ENCODE peak calls at places on chromosomes 7 and 10, in nine cellular contexts. One of them, this sample, is unnamed.

GRCh38 chr7:35334511-35334910 is 80.6 kb upstream of the TBX20 start:
- DNase-seq in heart right ventricle: no peak
- DNase-seq in stomach: no peak
- DNase-seq in CD8-positive, alpha-beta memory T cell: no peak
- DNase-seq in fibroblast of the aortic adventitia: no peak
- DNase-seq in mucosa of descending colon: no peak
- DNase-seq in A549: no peak
- DNase-seq in HFF-Myc: no peak
- DNase-seq in astrocyte of the spinal cord: no peak
- DNase-seq in this sample: no peak

GRCh38 chr10:73647211-73647874 is 6.1 kb upstream of the MYOZ1 start:
- DNase-seq in CD8-positive, alpha-beta memory T cell: no peak
- DNase-seq in stomach: peak
- DNase-seq in fibroblast of the aortic adventitia: no peak
- DNase-seq in A549: no peak
- DNase-seq in astrocyte of the spinal cord: peak
- DNase-seq in mucosa of descending colon: peak
- DNase-seq in HFF-Myc: no peak
- DNase-seq in heart right ventricle: peak
- DNase-seq in this sample: no peak

GRCh38 chr7:132351858-132352539 is 224.3 kb downstream of the PLXNA4 start:
- DNase-seq in CD8-positive, alpha-beta memory T cell: no peak
- DNase-seq in heart right ventricle: no peak
- DNase-seq in A549: no peak
- DNase-seq in astrocyte of the spinal cord: no peak
- DNase-seq in stomach: no peak
- DNase-seq in HFF-Myc: no peak
- DNase-seq in fibroblast of the aortic adventitia: peak
- DNase-seq in mucosa of descending colon: no peak
- DNase-seq in this sample: no peak

GRCh38 chr7:23913016-23913415 is 203.0 kb downstream of the STK31 start:
- DNase-seq in A549: no peak
- DNase-seq in stomach: no peak
- DNase-seq in CD8-positive, alpha-beta memory T cell: no peak
- DNase-seq in heart right ventricle: no peak
- DNase-seq in mucosa of descending colon: no peak
- DNase-seq in astrocyte of the spinal cord: no peak
- DNase-seq in fibroblast of the aortic adventitia: no peak
- DNase-seq in HFF-Myc: no peak
- DNase-seq in this sample: no peak

GRCh38 chr10:33273295-33274002 is 61.0 kb downstream of the NRP1 start:
- DNase-seq in heart right ventricle: peak
- DNase-seq in CD8-positive, alpha-beta memory T cell: no peak
- DNase-seq in astrocyte of the spinal cord: peak
- DNase-seq in HFF-Myc: peak
- DNase-seq in stomach: peak
- DNase-seq in mucosa of descending colon: peak
- DNase-seq in fibroblast of the aortic adventitia: peak
- DNase-seq in A549: peak
- DNase-seq in this sample: peak

GRCh38 chr10:14748471-14748870 is 26.2 kb downstream of the FAM107B start:
- DNase-seq in fibroblast of the aortic adventitia: no peak
- DNase-seq in mucosa of descending colon: no peak
- DNase-seq in heart right ventricle: peak
- DNase-seq in HFF-Myc: no peak
- DNase-seq in CD8-positive, alpha-beta memory T cell: no peak
- DNase-seq in stomach: peak
- DNase-seq in A549: peak
- DNase-seq in astrocyte of the spinal cord: no peak
- DNase-seq in this sample: no peak

GRCh38 chr7:50956522-50957155 is 173.9 kb upstream of the GRB10 start:
- DNase-seq in mucosa of descending colon: no peak
- DNase-seq in fibroblast of the aortic adventitia: no peak
- DNase-seq in astrocyte of the spinal cord: no peak
- DNase-seq in heart right ventricle: no peak
- DNase-seq in HFF-Myc: no peak
- DNase-seq in stomach: no peak
- DNase-seq in CD8-positive, alpha-beta memory T cell: no peak
- DNase-seq in A549: no peak
- DNase-seq in this sample: no peak

GRCh38 chr10:124724279-124725027 is 19.7 kb downstream of the FAM53B start:
- DNase-seq in HFF-Myc: no peak
- DNase-seq in A549: no peak
- DNase-seq in fibroblast of the aortic adventitia: no peak
- DNase-seq in stomach: peak
- DNase-seq in CD8-positive, alpha-beta memory T cell: no peak
- DNase-seq in astrocyte of the spinal cord: no peak
- DNase-seq in mucosa of descending colon: peak
- DNase-seq in heart right ventricle: no peak
- DNase-seq in this sample: no peak

GRCh38 chr10:24307696-24308476 is 98.9 kb downstream of the KIAA1217 start:
- DNase-seq in fibroblast of the aortic adventitia: peak
- DNase-seq in HFF-Myc: no peak
- DNase-seq in stomach: no peak
- DNase-seq in mucosa of descending colon: no peak
- DNase-seq in astrocyte of the spinal cord: no peak
- DNase-seq in heart right ventricle: no peak
- DNase-seq in CD8-positive, alpha-beta memory T cell: no peak
- DNase-seq in A549: no peak
- DNase-seq in this sample: no peak

GRCh38 chr10:91219371-91220193 is 881 bp upstream of the PCGF5 start:
- DNase-seq in CD8-positive, alpha-beta memory T cell: no peak
- DNase-seq in astrocyte of the spinal cord: no peak
- DNase-seq in mucosa of descending colon: no peak
- DNase-seq in fibroblast of the aortic adventitia: no peak
- DNase-seq in HFF-Myc: no peak
- DNase-seq in heart right ventricle: no peak
- DNase-seq in A549: no peak
- DNase-seq in stomach: no peak
- DNase-seq in this sample: no peak
- H3K4me3 ChIP-seq in CD8-positive, alpha-beta memory T cell: peak
- H3K4me3 ChIP-seq in astrocyte of the spinal cord: peak
- H3K4me3 ChIP-seq in mucosa of descending colon: no peak
- H3K4me3 ChIP-seq in fibroblast of the aortic adventitia: peak
- H3K4me3 ChIP-seq in HFF-Myc: peak
- H3K4me3 ChIP-seq in heart right ventricle: peak
- H3K4me3 ChIP-seq in A549: peak
- H3K4me3 ChIP-seq in stomach: peak
- H3K4me3 ChIP-seq in this sample: peak

GRCh38 chr10:131452926-131453771 is 141.6 kb upstream of the TCERG1L start:
- DNase-seq in CD8-positive, alpha-beta memory T cell: no peak
- DNase-seq in HFF-Myc: no peak
- DNase-seq in stomach: no peak
- DNase-seq in fibroblast of the aortic adventitia: no peak
- DNase-seq in astrocyte of the spinal cord: no peak
- DNase-seq in heart right ventricle: peak
- DNase-seq in mucosa of descending colon: no peak
- DNase-seq in A549: no peak
- DNase-seq in this sample: no peak
- H3K4me3 ChIP-seq in CD8-positive, alpha-beta memory T cell: no peak
- H3K4me3 ChIP-seq in HFF-Myc: no peak
- H3K4me3 ChIP-seq in stomach: peak
- H3K4me3 ChIP-seq in fibroblast of the aortic adventitia: no peak
- H3K4me3 ChIP-seq in astrocyte of the spinal cord: no peak
- H3K4me3 ChIP-seq in heart right ventricle: peak
- H3K4me3 ChIP-seq in mucosa of descending colon: no peak
- H3K4me3 ChIP-seq in A549: no peak
- H3K4me3 ChIP-seq in this sample: no peak

DNA sequence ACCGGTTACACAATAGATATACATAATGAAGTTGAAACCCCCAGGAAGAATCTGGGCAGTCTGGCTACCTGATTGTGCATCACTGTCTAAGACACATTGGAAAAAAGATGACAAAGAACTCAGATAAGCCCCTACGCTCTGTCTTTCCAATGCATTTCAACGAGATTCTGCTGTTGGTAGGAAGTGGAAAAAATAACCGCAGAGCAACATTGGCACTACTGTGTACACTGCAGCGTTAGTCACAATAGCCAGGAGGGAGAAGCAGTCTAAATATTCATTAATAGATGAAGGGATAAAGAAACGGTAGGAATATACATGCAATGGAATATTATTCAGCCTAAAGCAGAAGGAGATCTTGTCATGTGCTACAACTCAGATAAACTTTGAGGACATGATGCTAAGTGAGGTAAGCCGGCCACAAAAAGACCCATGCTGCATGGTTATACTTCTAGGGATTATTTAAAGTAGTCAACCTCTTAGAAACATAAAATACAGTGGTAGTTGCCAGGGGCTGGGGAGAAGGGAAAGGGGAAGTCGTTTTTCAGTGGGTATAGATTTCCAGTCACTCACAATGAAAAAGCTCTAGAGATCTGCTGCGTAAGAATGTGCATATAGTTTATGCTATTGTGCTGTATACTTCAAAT is 40.3 kb downstream of the ELMO1 start:
- DNase-seq in A549: no peak
- DNase-seq in CD8-positive, alpha-beta memory T cell: no peak
- DNase-seq in fibroblast of the aortic adventitia: no peak
- DNase-seq in heart right ventricle: no peak
- DNase-seq in HFF-Myc: no peak
- DNase-seq in astrocyte of the spinal cord: no peak
- DNase-seq in mucosa of descending colon: no peak
- DNase-seq in stomach: no peak
- DNase-seq in this sample: no peak
- H3K4me3 ChIP-seq in A549: no peak
- H3K4me3 ChIP-seq in CD8-positive, alpha-beta memory T cell: peak
- H3K4me3 ChIP-seq in fibroblast of the aortic adventitia: no peak
- H3K4me3 ChIP-seq in heart right ventricle: no peak
- H3K4me3 ChIP-seq in HFF-Myc: no peak
- H3K4me3 ChIP-seq in astrocyte of the spinal cord: no peak
- H3K4me3 ChIP-seq in mucosa of descending colon: no peak
- H3K4me3 ChIP-seq in stomach: no peak
- H3K4me3 ChIP-seq in this sample: no peak

DNA sequence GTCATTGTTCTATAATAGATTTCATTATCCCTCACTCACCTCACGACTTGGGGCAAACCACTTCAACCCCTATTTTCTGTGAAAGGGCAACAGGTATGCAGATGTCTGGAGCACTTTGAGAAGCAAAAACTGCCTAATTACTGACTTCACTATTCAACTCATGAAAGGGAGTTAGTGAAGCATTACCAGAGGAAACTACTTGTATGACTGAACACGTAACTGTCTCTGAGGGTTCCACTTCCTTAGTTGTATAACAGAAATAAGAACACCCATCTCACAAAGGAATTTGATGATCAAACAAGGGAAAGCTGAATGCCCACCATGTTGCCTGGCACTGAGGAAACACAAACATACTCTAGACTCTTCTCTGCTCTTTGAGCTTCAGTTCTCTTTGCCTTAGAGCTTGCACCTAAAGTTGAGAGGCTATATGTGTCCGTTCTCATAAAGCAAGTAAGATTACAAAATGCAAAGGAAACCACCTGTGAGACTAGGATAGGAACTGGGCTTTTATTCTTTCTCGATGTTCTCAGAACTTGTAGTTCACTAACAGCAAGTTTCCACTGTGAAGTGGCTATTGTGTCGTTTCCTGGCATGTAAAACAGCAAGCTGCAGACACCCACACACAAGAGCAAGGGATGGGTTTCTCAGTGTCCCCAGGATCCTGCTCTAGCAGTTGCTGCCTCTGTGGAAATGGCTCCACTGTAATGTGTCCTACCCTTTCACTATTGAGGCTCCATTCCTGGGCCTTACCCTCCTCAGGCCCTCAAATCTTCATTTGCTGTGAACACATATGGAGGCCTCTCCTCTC is 2.6 kb downstream of the TMEM243 start:
- DNase-seq in A549: no peak
- DNase-seq in stomach: no peak
- DNase-seq in mucosa of descending colon: no peak
- DNase-seq in fibroblast of the aortic adventitia: no peak
- DNase-seq in astrocyte of the spinal cord: no peak
- DNase-seq in heart right ventricle: no peak
- DNase-seq in HFF-Myc: no peak
- DNase-seq in CD8-positive, alpha-beta memory T cell: peak
- DNase-seq in this sample: peak
- H3K4me3 ChIP-seq in A549: no peak
- H3K4me3 ChIP-seq in stomach: no peak
- H3K4me3 ChIP-seq in mucosa of descending colon: no peak
- H3K4me3 ChIP-seq in fibroblast of the aortic adventitia: no peak
- H3K4me3 ChIP-seq in astrocyte of the spinal cord: no peak
- H3K4me3 ChIP-seq in heart right ventricle: no peak
- H3K4me3 ChIP-seq in HFF-Myc: no peak
- H3K4me3 ChIP-seq in CD8-positive, alpha-beta memory T cell: peak
- H3K4me3 ChIP-seq in this sample: peak

GRCh38 chr10:44385423-44385725 is 477 bp upstream of the CXCL12 start:
- DNase-seq in stomach: peak
- DNase-seq in fibroblast of the aortic adventitia: no peak
- DNase-seq in astrocyte of the spinal cord: no peak
- DNase-seq in A549: no peak
- DNase-seq in HFF-Myc: no peak
- DNase-seq in mucosa of descending colon: no peak
- DNase-seq in heart right ventricle: no peak
- DNase-seq in CD8-positive, alpha-beta memory T cell: no peak
- DNase-seq in this sample: no peak
- H3K4me3 ChIP-seq in stomach: peak
- H3K4me3 ChIP-seq in fibroblast of the aortic adventitia: peak
- H3K4me3 ChIP-seq in astrocyte of the spinal cord: peak
- H3K4me3 ChIP-seq in A549: no peak
- H3K4me3 ChIP-seq in HFF-Myc: peak
- H3K4me3 ChIP-seq in mucosa of descending colon: no peak
- H3K4me3 ChIP-seq in heart right ventricle: peak
- H3K4me3 ChIP-seq in CD8-positive, alpha-beta memory T cell: no peak
- H3K4me3 ChIP-seq in this sample: no peak